ENCODE peak calls at places on chromosomes 11 and 22, in nine cellular contexts. I is neuronal stem cell; U is NCI-H748 treated with DMSO at 0.1 percent for 48 hours; H is IMR-90; A is stimulated activated CD4-positive, alpha-beta T cell treated with anti-CD3 and anti-CD28 coated beads, Interleukin-4, amount 100 ng/mL, for 48 hours; W is HTR-8/SVneo; R is OCI-LY7; F is iPS DF 6.9; T is activated CD8-positive, alpha-beta memory T cell treated with anti-CD3 and anti-CD28 coated beads, Interleukin-2, amount 10 ng/mL, durations not matched to agents 7 days and 5 days. Y is an unnamed sample.

GRCh38 chr22:50683086-50683993 is 10.7 kb downstream of the SHANK3 start:
- DNase-seq in I (no peak), U (no peak), H (no peak), A (no peak), W (no peak), R (no peak), F (no peak), T (no peak), Y (no peak)

GRCh38 chr11:26234451-26234850 is 97.5 kb upstream of the ANO3 start:
- DNase-seq in I (no peak), U (no peak), H (peak; percentile 77), A (no peak), W (no peak), R (no peak), F (no peak), T (no peak), Y (no peak)

GRCh38 chr11:107257660-107258059 is 200.0 kb downstream of the CWF19L2 start:
- DNase-seq in I (no peak), U (no peak), H (no peak), A (no peak), W (no peak), R (no peak), F (no peak), T (no peak), Y (no peak)

GRCh38 chr22:21642584-21643448 is 714 bp downstream of the SDF2L1 start:
- DNase-seq in I (no peak), U (peak; percentile 35), H (peak; percentile 44), A (peak; percentile 58), W (no peak), R (peak; percentile 84), F (no peak), T (peak; percentile 80), Y (peak; percentile 81)

GRCh38 chr11:1854132-1854948 is 1.5 kb downstream of the LSP1 start:
- DNase-seq in I (no peak), U (no peak), H (no peak), A (no peak), W (no peak), R (peak; percentile 78), F (no peak), T (no peak), Y (peak; percentile 57)

GRCh38 chr22:50675553-50676199 is 3.1 kb downstream of the SHANK3 start:
- DNase-seq in I (no peak), U (no peak), H (no peak), A (no peak), W (no peak), R (no peak), F (no peak), T (no peak), Y (no peak)

GRCh38 chr22:46070215-46070721 is 80.1 kb upstream of the PPARA start:
- DNase-seq in I (no peak), U (peak; percentile 42), H (peak; percentile 42), A (no peak), W (no peak), R (peak; percentile 29), F (no peak), T (peak; percentile 48), Y (peak; percentile 8)

GRCh38 chr22:36252754-36253522 is at the start of gene APOL1:
- DNase-seq in I (no peak), U (no peak), H (peak; percentile 43), A (no peak), W (no peak), R (peak; percentile 32), F (no peak), T (peak; percentile 80), Y (peak; percentile 18)

GRCh38 chr11:293852-294661 is 5.1 kb downstream of the PGGHG start:
- DNase-seq in I (no peak), U (no peak), H (no peak), A (no peak), W (no peak), R (no peak), F (no peak), T (no peak), Y (no peak)

GRCh38 chr11:128940603-128941002 is 2.1 kb downstream of the TP53AIP1 start:
- DNase-seq in I (no peak), U (no peak), H (no peak), A (no peak), W (peak; percentile 12), R (no peak), F (no peak), T (no peak), Y (no peak)

GRCh38 chr22:42277988-42278776 is 7.7 kb upstream of the TCF20 start:
- DNase-seq in I (no peak), U (peak; percentile 5), H (no peak), A (no peak), W (no peak), R (no peak), F (no peak), T (no peak), Y (no peak)

GRCh38 chr22:32267011-32267410 is 11.9 kb upstream of the SLC5A4 start:
- DNase-seq in I (no peak), U (no peak), H (no peak), A (no peak), W (no peak), R (no peak), F (no peak), T (no peak), Y (no peak)

GRCh38 chr11:11395126-11395525 is 42.1 kb upstream of the CSNK2A3 start:
- DNase-seq in I (no peak), U (no peak), H (no peak), A (no peak), W (no peak), R (no peak), F (no peak), T (no peak), Y (no peak)

GRCh38 chr11:59555601-59556114 is 44.3 kb downstream of the OR4D9 start:
- DNase-seq in I (no peak), U (peak; percentile 24), H (no peak), A (no peak), W (no peak), R (no peak), F (no peak), T (no peak), Y (no peak)

GRCh38 chr22:39488563-39489083 is 13.5 kb upstream of the MIEF1 start:
- DNase-seq in I (no peak), U (no peak), H (no peak), A (no peak), W (no peak), R (no peak), F (no peak), T (no peak), Y (no peak)

GRCh38 chr11:65558002-65558784 is at the start of gene LTBP3:
- DNase-seq in I (no peak), U (peak; percentile 41), H (peak; percentile 71), A (no peak), W (peak; percentile 62), R (no peak), F (no peak), T (no peak), Y (no peak)

GRCh38 chr22:35432226-35432905 is 32.4 kb downstream of the MCM5 start:
- DNase-seq in I (no peak), U (no peak), H (no peak), A (no peak), W (no peak), R (no peak), F (no peak), T (no peak), Y (no peak)

GRCh38 chr11:94553938-94554337 is 10.2 kb downstream of the FUT4 start:
- DNase-seq in I (no peak), U (no peak), H (peak; percentile 91), A (no peak), W (no peak), R (no peak), F (no peak), T (no peak), Y (no peak)

GRCh38 chr11:31199403-31199802 is 170.1 kb downstream of the DCDC1 start:
- DNase-seq in I (peak; percentile 20), U (no peak), H (no peak), A (no peak), W (no peak), R (no peak), F (no peak), T (no peak), Y (no peak)

GRCh38 chr11:112453601-112454577 is 193.2 kb upstream of the PLET1 start:
- DNase-seq in I (no peak), U (no peak), H (peak; percentile 12), A (peak; percentile 44), W (no peak), R (peak; percentile 17), F (peak; percentile 50), T (peak; percentile 61), Y (peak; percentile 51)

GRCh38 chr11:95917188-95918036 is 6.5 kb downstream of the MTMR2 start:
- DNase-seq in I (no peak), U (peak; percentile 65), H (peak; percentile 30), A (no peak), W (no peak), R (no peak), F (no peak), T (no peak), Y (no peak)